ENCODE peak calls at places on chromosomes 1 and 21, in four cellular contexts. L, Y, S and F are unnamed samples.

GRCh38 chr1:238485906-238486219 is 595.1 kb upstream of the ZP4 start:
- DNase-seq in S (no peak), Y (peak), L (no peak), F (peak)

GRCh38 chr1:164337885-164338284 is 221.1 kb upstream of the PBX1 start:
- DNase-seq in L (no peak), S (no peak), Y (no peak), F (no peak)

GRCh38 chr1:25609921-25610320 is 6.7 kb upstream of the MAN1C1 start:
- DNase-seq in Y (peak), L (no peak), S (no peak), F (no peak)

GRCh38 chr21:33121715-33122475 is 52.0 kb downstream of the OLIG1 start:
- DNase-seq in Y (peak), S (peak), L (no peak), F (no peak)

GRCh38 chr1:208272713-208273112 is 28.5 kb upstream of the PLXNA2 start:
- DNase-seq in L (no peak), S (no peak), Y (no peak), F (no peak)

GRCh38 chr1:107936498-107937481 is 28.2 kb downstream of the VAV3 start:
- DNase-seq in S (peak), Y (peak), L (no peak), F (no peak)

GRCh38 chr1:115828101-115829022 is 12.6 kb downstream of the NHLH2 start:
- DNase-seq in Y (peak), S (no peak), L (peak), F (peak)

GRCh38 chr1:17198476-17199258 is 6.3 kb upstream of the PADI1 start:
- DNase-seq in S (peak), Y (no peak), L (no peak), F (no peak)

GRCh38 chr1:161173711-161174110 is 3.6 kb downstream of the B4GALT3 start:
- DNase-seq in Y (no peak), S (no peak), L (no peak), F (no peak)

GRCh38 chr21:35390013-35390776 is 341.1 kb upstream of the RUNX1 start:
- DNase-seq in S (peak), L (no peak), Y (no peak), F (no peak)

GRCh38 chr1:24898909-24899439 is 31.1 kb downstream of the RUNX3 start:
- DNase-seq in Y (no peak), L (no peak), S (no peak), F (no peak)

GRCh38 chr1:116334868-116335649 is 38.0 kb upstream of the ATP1A1 start:
- DNase-seq in Y (peak), L (no peak), S (no peak), F (no peak)

GRCh38 chr1:87279966-87280535 is 48.6 kb upstream of the LMO4 start:
- DNase-seq in L (no peak), Y (peak), S (peak), F (no peak)

DNA sequence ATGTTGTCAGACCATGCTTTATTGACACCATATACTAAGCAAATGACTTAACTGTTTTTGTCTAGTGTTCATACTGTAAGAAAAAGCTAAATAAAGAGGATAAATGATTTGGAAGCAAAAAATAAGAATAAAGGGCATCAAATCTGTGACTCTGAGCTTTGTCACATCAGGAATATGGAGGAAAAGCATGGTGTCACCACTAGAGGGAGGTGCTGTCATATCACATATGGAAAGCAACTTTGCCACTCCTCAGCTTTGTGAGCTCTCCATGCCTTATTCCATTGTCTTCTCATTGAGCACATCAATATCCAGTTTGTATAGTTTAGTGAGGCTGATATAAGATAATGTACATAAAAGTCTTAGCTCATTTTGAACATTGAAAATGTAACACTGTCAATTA is 20.8 kb upstream of the GBP1 start:
- DNase-seq in Y (no peak), S (no peak), L (peak), F (no peak)
- TF ChIP-seq CTCF in Y (no peak), S (peak), L (peak), F (no peak)

GRCh38 chr1:19336543-19336942 is 24.4 kb downstream of the SLC66A1 start:
- DNase-seq in S (peak), L (no peak), Y (no peak), F (no peak)

GRCh38 chr1:19339199-19339861 is 27.2 kb downstream of the SLC66A1 start:
- DNase-seq in S (no peak), L (no peak), Y (peak), F (no peak)

GRCh38 chr1:19337289-19337688 is 25.2 kb downstream of the SLC66A1 start:
- DNase-seq in Y (no peak), L (no peak), S (peak), F (no peak)

GRCh38 chr1:19340387-19340937 is 28.3 kb downstream of the SLC66A1 start:
- DNase-seq in S (no peak), L (no peak), Y (no peak), F (no peak)

GRCh38 chr1:19338323-19338762 is 26.2 kb downstream of the SLC66A1 start:
- DNase-seq in S (no peak), Y (peak), L (peak), F (peak)
- TF ChIP-seq CTCF in S (no peak), Y (peak), L (no peak), F (peak)

GRCh38 chr1:30719406-30720270 is 3.7 kb downstream of the MATN1 start:
- DNase-seq in L (no peak), S (peak), Y (no peak), F (no peak)
- TF ChIP-seq CTCF in L (no peak), S (no peak), Y (peak), F (no peak)

GRCh38 chr1:52002038-52002917 is 11.8 kb upstream of the RAB3B start:
- DNase-seq in S (peak), L (peak), Y (peak), F (peak)
- TF ChIP-seq CTCF in S (peak), L (peak), Y (peak), F (peak)

GRCh38 chr1:202852163-202852904 is 36.6 kb downstream of the RABIF start:
- DNase-seq in Y (peak), S (peak), L (peak), F (peak)
- TF ChIP-seq CTCF in Y (peak), S (peak), L (peak), F (peak)

DNA sequence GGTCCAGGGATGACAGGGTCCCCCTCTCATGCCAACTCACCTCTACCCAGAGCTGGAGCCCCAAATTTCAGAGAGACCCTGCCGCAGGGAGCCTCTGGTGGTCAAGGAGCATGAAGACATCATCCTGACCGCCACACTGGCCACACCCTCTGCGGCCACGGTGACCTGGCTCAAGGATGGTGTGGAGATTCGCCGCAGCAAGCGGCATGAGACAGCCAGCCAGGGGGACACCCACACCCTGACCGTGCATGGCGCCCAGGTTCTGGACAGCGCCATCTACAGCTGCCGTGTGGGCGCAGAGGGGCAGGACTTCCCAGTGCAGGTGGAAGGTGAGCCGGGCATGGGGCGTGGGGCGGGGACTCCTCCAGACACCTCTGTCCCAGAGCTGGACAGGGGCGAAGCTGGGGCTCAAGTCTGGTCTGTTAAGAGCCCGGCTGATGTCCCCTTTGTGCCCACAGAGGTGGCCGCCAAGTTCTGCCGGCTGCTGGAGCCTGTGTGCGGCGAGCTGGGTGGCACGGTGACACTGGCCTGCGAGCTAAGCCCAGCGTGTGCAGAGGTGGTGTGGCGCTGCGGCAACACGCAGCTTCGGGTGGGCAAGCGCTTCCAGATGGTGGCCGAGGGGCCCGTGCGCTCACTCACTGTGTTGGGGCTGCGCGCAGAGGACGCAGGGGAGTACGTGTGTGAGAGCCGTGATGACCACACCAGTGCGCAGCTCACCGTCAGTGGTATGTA is 66.0 kb downstream of the OBSCN start:
- DNase-seq in Y (peak), S (no peak), L (no peak), F (no peak)
- TF ChIP-seq CTCF in Y (peak), S (no peak), L (no peak), F (no peak)

GRCh38 chr1:20980051-20980450 is 192.9 kb upstream of the HP1BP3 start:
- DNase-seq in S (no peak), Y (no peak), L (no peak), F (no peak)

GRCh38 chr1:20978413-20978812 is 191.3 kb upstream of the HP1BP3 start:
- DNase-seq in S (peak), L (peak), Y (no peak), F (no peak)

GRCh38 chr1:20988030-20988825 is 188.5 kb downstream of the EIF4G3 start:
- DNase-seq in Y (no peak), S (peak), L (no peak), F (no peak)

GRCh38 chr1:20981903-20982695 is 194.6 kb downstream of the EIF4G3 start:
- DNase-seq in Y (peak), S (peak), L (no peak), F (no peak)

DNA sequence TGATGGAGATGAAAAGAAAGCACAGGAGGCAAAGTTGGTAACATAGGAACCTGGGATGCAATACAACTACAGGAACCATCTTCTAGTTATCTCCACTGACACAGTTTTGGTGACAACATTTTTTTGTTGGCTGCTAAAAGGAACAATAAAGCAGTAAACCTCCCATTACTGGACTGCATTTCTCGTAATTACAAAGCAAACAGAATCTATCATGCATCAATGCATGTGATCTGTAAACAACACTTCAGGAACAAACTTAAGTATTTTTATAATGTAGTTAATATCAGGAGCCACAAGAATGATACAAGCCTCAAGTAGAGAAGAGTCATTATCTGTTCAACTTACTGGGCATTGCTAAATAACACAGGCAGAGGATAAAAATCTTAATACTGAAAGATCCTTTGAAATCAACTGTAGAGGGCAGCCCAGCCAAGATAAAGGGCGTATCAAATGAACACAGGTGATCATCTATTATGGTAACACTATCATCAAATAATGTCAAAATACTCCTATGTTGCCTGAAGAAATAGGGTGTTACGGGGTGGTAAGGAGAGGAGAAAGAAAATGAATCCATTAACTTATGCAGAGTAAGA is 193.3 kb downstream of the EIF4G3 start:
- DNase-seq in L (no peak), Y (no peak), S (no peak), F (no peak)
- TF ChIP-seq CTCF in L (no peak), Y (peak), S (no peak), F (no peak)

GRCh38 chr21:22892041-22892440 is 1893.8 kb downstream of the NCAM2 start:
- DNase-seq in L (no peak), S (no peak), Y (no peak), F (no peak)
- TF ChIP-seq CTCF in L (no peak), S (no peak), Y (no peak), F (no peak)

GRCh38 chr1:155324717-155325595 is 4.3 kb downstream of the RUSC1 start:
- DNase-seq in S (no peak), Y (peak), L (peak), F (peak)
- TF ChIP-seq CTCF in S (peak), Y (peak), L (peak), F (peak)